ENCODE peak calls at places on chromosomes 3 and 15, in eight cellular contexts. One of them, this sample, is unnamed.

GRCh38 chr3:124768812-124769211 is 38.6 kb downstream of the UMPS start:
- DNase-seq in CD8-positive, alpha-beta memory T cell: no peak
- DNase-seq in H54: peak; percentile 63
- DNase-seq in naive thymus-derived CD8-positive, alpha-beta T cell: no peak
- DNase-seq in kidney tubule cell: peak; percentile 37
- DNase-seq in fibroblast of the aortic adventitia: no peak
- DNase-seq in BJ: no peak
- DNase-seq in kidney: no peak
- DNase-seq in this sample: peak; percentile 46

GRCh38 chr3:72255736-72256559 is 471.0 kb upstream of the PROK2 start:
- DNase-seq in CD8-positive, alpha-beta memory T cell: no peak
- DNase-seq in kidney tubule cell: peak; percentile 28
- DNase-seq in BJ: no peak
- DNase-seq in H54: no peak
- DNase-seq in fibroblast of the aortic adventitia: no peak
- DNase-seq in naive thymus-derived CD8-positive, alpha-beta T cell: peak; percentile 20
- DNase-seq in kidney: peak; percentile 94
- DNase-seq in this sample: no peak

GRCh38 chr3:87367752-87368151 is 91.4 kb upstream of the POU1F1 start:
- DNase-seq in kidney: no peak
- DNase-seq in H54: no peak
- DNase-seq in BJ: no peak
- DNase-seq in naive thymus-derived CD8-positive, alpha-beta T cell: no peak
- DNase-seq in fibroblast of the aortic adventitia: no peak
- DNase-seq in CD8-positive, alpha-beta memory T cell: no peak
- DNase-seq in kidney tubule cell: no peak
- DNase-seq in this sample: no peak

GRCh38 chr3:54698059-54698458 is 229.8 kb downstream of the LRTM1 start:
- DNase-seq in kidney tubule cell: no peak
- DNase-seq in BJ: no peak
- DNase-seq in CD8-positive, alpha-beta memory T cell: no peak
- DNase-seq in H54: no peak
- DNase-seq in fibroblast of the aortic adventitia: no peak
- DNase-seq in naive thymus-derived CD8-positive, alpha-beta T cell: no peak
- DNase-seq in kidney: no peak
- DNase-seq in this sample: no peak

GRCh38 chr3:38669668-38670067 is 20.2 kb upstream of the SCN5A start:
- DNase-seq in kidney: no peak
- DNase-seq in kidney tubule cell: no peak
- DNase-seq in H54: no peak
- DNase-seq in fibroblast of the aortic adventitia: no peak
- DNase-seq in CD8-positive, alpha-beta memory T cell: no peak
- DNase-seq in naive thymus-derived CD8-positive, alpha-beta T cell: no peak
- DNase-seq in BJ: no peak
- DNase-seq in this sample: no peak

GRCh38 chr3:14366915-14367523 is 35.4 kb upstream of the SLC6A6 start:
- DNase-seq in naive thymus-derived CD8-positive, alpha-beta T cell: no peak
- DNase-seq in kidney: peak; percentile 62
- DNase-seq in kidney tubule cell: no peak
- DNase-seq in BJ: no peak
- DNase-seq in fibroblast of the aortic adventitia: no peak
- DNase-seq in CD8-positive, alpha-beta memory T cell: no peak
- DNase-seq in H54: no peak
- DNase-seq in this sample: no peak

GRCh38 chr15:71125831-71126453 is 10.7 kb downstream of the THSD4 start:
- DNase-seq in BJ: no peak
- DNase-seq in H54: no peak
- DNase-seq in CD8-positive, alpha-beta memory T cell: no peak
- DNase-seq in naive thymus-derived CD8-positive, alpha-beta T cell: no peak
- DNase-seq in kidney tubule cell: no peak
- DNase-seq in kidney: no peak
- DNase-seq in fibroblast of the aortic adventitia: peak; percentile 42
- DNase-seq in this sample: peak; percentile 23

GRCh38 chr3:155382396-155383042 is 89.0 kb upstream of the STRIT1 start:
- DNase-seq in H54: peak; percentile 36
- DNase-seq in naive thymus-derived CD8-positive, alpha-beta T cell: no peak
- DNase-seq in BJ: no peak
- DNase-seq in CD8-positive, alpha-beta memory T cell: no peak
- DNase-seq in fibroblast of the aortic adventitia: peak; percentile 77
- DNase-seq in kidney: no peak
- DNase-seq in kidney tubule cell: peak; percentile 73
- DNase-seq in this sample: peak; percentile 70

GRCh38 chr3:171967137-171967783 is 72.1 kb upstream of the FNDC3B start:
- DNase-seq in kidney: no peak
- DNase-seq in naive thymus-derived CD8-positive, alpha-beta T cell: no peak
- DNase-seq in kidney tubule cell: peak; percentile 82
- DNase-seq in CD8-positive, alpha-beta memory T cell: no peak
- DNase-seq in BJ: peak; percentile 90
- DNase-seq in H54: peak; percentile 18
- DNase-seq in fibroblast of the aortic adventitia: peak; percentile 96
- DNase-seq in this sample: peak; percentile 57

GRCh38 chr15:61651267-61651666 is 409.0 kb downstream of the VPS13C start:
- DNase-seq in H54: no peak
- DNase-seq in kidney tubule cell: no peak
- DNase-seq in fibroblast of the aortic adventitia: no peak
- DNase-seq in naive thymus-derived CD8-positive, alpha-beta T cell: no peak
- DNase-seq in CD8-positive, alpha-beta memory T cell: no peak
- DNase-seq in BJ: no peak
- DNase-seq in kidney: no peak
- DNase-seq in this sample: no peak

GRCh38 chr15:92599394-92599970 is 56.1 kb downstream of the FAM174B start:
- DNase-seq in CD8-positive, alpha-beta memory T cell: no peak
- DNase-seq in BJ: no peak
- DNase-seq in kidney: no peak
- DNase-seq in H54: no peak
- DNase-seq in naive thymus-derived CD8-positive, alpha-beta T cell: no peak
- DNase-seq in fibroblast of the aortic adventitia: peak; percentile 8
- DNase-seq in kidney tubule cell: no peak
- DNase-seq in this sample: no peak

GRCh38 chr3:172562881-172563835 is 39.9 kb upstream of the TNFSF10 start:
- DNase-seq in CD8-positive, alpha-beta memory T cell: no peak
- DNase-seq in naive thymus-derived CD8-positive, alpha-beta T cell: no peak
- DNase-seq in kidney: no peak
- DNase-seq in BJ: peak; percentile 75
- DNase-seq in fibroblast of the aortic adventitia: peak; percentile 96
- DNase-seq in kidney tubule cell: peak; percentile 94
- DNase-seq in H54: peak; percentile 12
- DNase-seq in this sample: peak; percentile 55

GRCh38 chr3:167785790-167786189 is 50.3 kb downstream of the SERPINI1 start:
- DNase-seq in kidney tubule cell: no peak
- DNase-seq in CD8-positive, alpha-beta memory T cell: no peak
- DNase-seq in kidney: no peak
- DNase-seq in naive thymus-derived CD8-positive, alpha-beta T cell: no peak
- DNase-seq in BJ: no peak
- DNase-seq in H54: no peak
- DNase-seq in fibroblast of the aortic adventitia: no peak
- DNase-seq in this sample: no peak

GRCh38 chr3:131328739-131329138 is 52.8 kb upstream of the NUDT16 start:
- DNase-seq in BJ: no peak
- DNase-seq in fibroblast of the aortic adventitia: no peak
- DNase-seq in CD8-positive, alpha-beta memory T cell: no peak
- DNase-seq in naive thymus-derived CD8-positive, alpha-beta T cell: no peak
- DNase-seq in kidney: no peak
- DNase-seq in H54: no peak
- DNase-seq in kidney tubule cell: no peak
- DNase-seq in this sample: no peak

This sample was measured in ACHN.